ENCODE peak calls at places on chromosomes 16 and 17, in four cellular contexts. E is OCI-LY7, F is transverse colon, Q is prostate gland. K is an unnamed sample.

GRCh38 chr16:177981-178676 is 1.6 kb downstream of the HBA1 start:
- DNase-seq in F (no peak), Q (no peak), E (no peak), K (no peak)

GRCh38 chr16:53518550-53519416 is 15.8 kb upstream of the AKTIP start:
- DNase-seq in Q (no peak), E (peak; percentile 80), F (peak; percentile 71), K (no peak)

GRCh38 chr16:77213542-77214108 is 14.4 kb downstream of the SYCE1L start:
- DNase-seq in F (no peak), Q (no peak), E (no peak), K (peak; percentile 97)

GRCh38 chr16:685967-686366 is 1.8 kb upstream of the JMJD8 start:
- DNase-seq in Q (no peak), E (no peak), F (peak; percentile 64), K (no peak)

GRCh38 chr16:81846105-81846504 is 67.0 kb downstream of the PLCG2 start:
- DNase-seq in F (no peak), E (no peak), Q (no peak), K (peak; percentile 42)

GRCh38 chr17:70563301-70563820 is 394.0 kb downstream of the KCNJ2 start:
- DNase-seq in E (no peak), F (peak; percentile 10), Q (no peak), K (no peak)

GRCh38 chr17:33291248-33292183 is 1.6 kb downstream of the ASIC2 start:
- DNase-seq in E (no peak), F (peak; percentile 16), Q (no peak), K (no peak)

GRCh38 chr17:73262676-73263642 is 1.3 kb upstream of the CPSF4L start:
- DNase-seq in E (no peak), Q (peak; percentile 21), F (no peak), K (no peak)

GRCh38 chr17:76812248-76812647 is 56.0 kb upstream of the MGAT5B start:
- DNase-seq in Q (no peak), F (no peak), E (no peak), K (no peak)

GRCh38 chr16:86089986-86090385 is 191.0 kb downstream of the IRF8 start:
- DNase-seq in F (no peak), Q (no peak), E (peak; percentile 38), K (no peak)

GRCh38 chr17:49511810-49512209 is 16.7 kb downstream of the NGFR start:
- DNase-seq in E (no peak), F (no peak), Q (no peak), K (no peak)

GRCh38 chr17:43702636-43703035 is 40.9 kb upstream of the MEOX1 start:
- DNase-seq in E (peak; percentile 29), Q (no peak), F (no peak), K (no peak)

GRCh38 chr17:19461681-19462080 is 50.6 kb downstream of the RNF112 start:
- DNase-seq in E (no peak), Q (no peak), F (no peak), K (no peak)

GRCh38 chr16:57485916-57486857 is at the start of gene DOK4:
- DNase-seq in E (peak; percentile 69), F (peak; percentile 89), Q (peak; percentile 74), K (no peak)

GRCh38 chr17:32958418-32958817 is 30.5 kb downstream of the TMEM98 start:
- DNase-seq in Q (no peak), F (no peak), E (no peak), K (no peak)

GRCh38 chr16:4489030-4489429 is 12.8 kb downstream of the HMOX2 start:
- DNase-seq in E (no peak), Q (no peak), F (no peak), K (no peak)
- H3K27ac ChIP-seq in E (no peak overlapping the region), Q (no peak overlapping the region), F (no peak overlapping the region), K (no peak overlapping the region)

DNA sequence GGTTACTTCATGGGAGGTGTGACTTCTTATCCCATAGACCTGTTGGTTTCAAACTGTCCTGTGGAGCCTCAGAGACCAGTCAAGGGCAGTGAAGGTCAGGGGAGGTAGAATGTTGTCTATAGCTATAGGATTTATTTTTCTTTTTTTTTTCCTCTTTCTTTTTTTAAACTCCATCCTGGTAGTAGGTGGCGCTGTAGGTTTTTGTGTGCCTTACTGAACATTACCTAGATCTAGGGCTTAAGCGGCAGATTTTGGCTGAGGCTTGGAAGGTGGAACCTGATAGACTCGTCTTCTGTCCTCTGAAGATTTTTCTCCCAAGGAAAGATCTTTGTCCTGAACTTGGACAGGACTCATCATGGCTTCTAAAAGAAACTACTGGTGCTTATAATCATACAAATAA is 8.2 kb upstream of the LASP1NB start:
- DNase-seq in F (no peak), E (peak; percentile 25), Q (no peak), K (no peak)
- TF ChIP-seq CTCF in F (no peak), E (peak; percentile 70), Q (no peak), K (peak; percentile 51)

GRCh38 chr16:89402962-89403361 is 87.4 kb downstream of the ANKRD11 start:
- DNase-seq in F (no peak), Q (no peak), E (peak; percentile 28), K (no peak)
- H3K4me1 ChIP-seq in F (peaks cover 6% of the 10 kb centered on the region), Q (peaks cover 2% of the 10 kb centered on the region), E (peaks cover 26% of the 10 kb centered on the region), K (peaks cover 12% of the 10 kb centered on the region)

GRCh38 chr17:63041722-63042121 is 75.7 kb downstream of the TANC2 start:
- DNase-seq in E (no peak), F (no peak), Q (no peak), K (peak; percentile 55)
- H3K27ac ChIP-seq in E (no peak overlapping the region), F (no peak overlapping the region), Q (no peak overlapping the region), K (peak overlapping the region; percentile 13)

GRCh38 chr16:64983983-64984382 is 137.9 kb downstream of the CDH11 start:
- DNase-seq in Q (no peak), E (peak; percentile 43), F (no peak), K (peak; percentile 37)
- TF ChIP-seq CTCF in Q (no peak), E (peak; percentile 83), F (no peak), K (peak; percentile 63)

DNA sequence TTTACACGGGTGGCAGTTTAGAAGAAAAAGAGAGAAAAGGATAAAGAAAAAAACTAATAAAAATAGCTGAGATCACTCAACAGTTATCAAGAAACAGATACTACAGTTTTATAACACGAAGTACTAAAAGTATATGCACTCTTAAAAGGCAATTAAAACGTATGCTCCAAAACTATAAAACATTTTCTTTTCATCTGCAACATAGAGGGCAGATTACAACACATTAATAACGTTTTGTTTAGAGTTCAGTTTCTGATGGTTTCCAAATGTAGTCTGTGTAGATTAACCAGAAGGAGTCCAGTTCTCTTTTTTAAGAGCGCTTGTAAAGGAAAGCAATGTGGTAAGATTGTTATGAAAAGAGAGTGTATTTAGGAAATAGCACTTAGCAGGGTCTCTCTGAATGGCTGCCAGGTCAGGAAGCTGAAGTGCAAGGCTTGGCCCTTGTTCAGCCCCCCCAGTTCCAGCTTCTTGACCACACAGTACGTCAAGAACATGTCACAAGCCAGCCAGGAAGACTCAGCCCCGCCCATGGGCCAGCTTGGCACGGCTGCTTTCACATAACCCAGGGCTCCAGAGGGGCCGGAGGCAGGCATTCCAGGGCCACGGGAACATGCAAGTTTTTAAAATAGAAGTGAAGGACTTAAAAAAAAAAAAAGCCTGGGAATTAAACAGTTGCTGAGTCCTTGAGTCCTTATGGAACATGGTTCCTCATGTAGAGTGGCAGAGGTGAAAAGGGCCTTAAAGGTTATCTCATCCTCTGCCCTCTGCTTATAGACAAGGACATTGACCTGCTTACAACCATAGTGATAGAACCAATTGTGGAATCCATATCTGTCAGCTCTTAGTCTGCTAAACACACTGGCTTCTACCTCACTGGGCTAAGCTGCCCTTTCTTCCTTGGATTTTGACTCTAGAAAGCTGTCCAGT is 147.4 kb upstream of the TBX2 start:
- DNase-seq in E (no peak), Q (peak; percentile 60), F (peak; percentile 84), K (no peak)
- H3K4me1 ChIP-seq in E (no peaks in the 10 kb centered on the region), Q (peaks cover 4% of the 10 kb centered on the region), F (peaks cover 61% of the 10 kb centered on the region), K (no peaks in the 10 kb centered on the region)

GRCh38 chr17:18020971-18021370 is 18.0 kb downstream of the ATPAF2 start:
- DNase-seq in Q (no peak), F (no peak), E (no peak), K (no peak)

GRCh38 chr17:18018411-18018921 is 20.5 kb downstream of the ATPAF2 start:
- DNase-seq in E (no peak), F (no peak), Q (no peak), K (no peak)

GRCh38 chr17:18015603-18016002 is 23.4 kb downstream of the ATPAF2 start:
- DNase-seq in Q (no peak), F (no peak), E (no peak), K (no peak)

GRCh38 chr17:18016426-18016825 is 22.5 kb downstream of the ATPAF2 start:
- DNase-seq in Q (no peak), F (no peak), E (no peak), K (no peak)

DNA sequence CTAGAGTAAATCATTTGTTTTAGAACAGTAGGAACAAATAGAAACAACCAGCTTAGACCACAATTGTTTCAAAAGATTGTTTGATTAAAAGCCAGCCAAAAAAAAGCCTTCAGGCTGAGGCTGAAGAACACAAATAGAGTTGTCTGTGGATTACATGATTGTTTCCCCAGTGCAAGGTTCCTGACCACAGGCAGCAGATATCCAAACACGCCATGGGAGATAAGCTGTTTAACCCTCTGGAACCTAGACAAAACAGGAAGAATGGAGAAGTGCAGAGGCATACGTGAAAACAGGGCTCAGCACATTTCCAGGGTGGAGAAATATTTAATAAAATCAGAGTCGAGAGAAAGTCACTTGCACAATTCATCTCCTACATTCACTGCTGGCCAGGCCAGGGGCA is 21.0 kb downstream of the ATPAF2 start:
- DNase-seq in Q (no peak), F (no peak), E (no peak), K (no peak)
- H3K27ac ChIP-seq in Q (peak overlapping the region; percentile 12), F (no peak overlapping the region), E (no peak overlapping the region), K (no peak overlapping the region)

GRCh38 chr16:49440156-49441065 is 66.8 kb downstream of the C16orf78 start:
- DNase-seq in E (peak; percentile 71), F (no peak), Q (no peak), K (no peak)
- TF ChIP-seq CTCF in E (peak; percentile 78), F (no peak), Q (no peak), K (no peak)

GRCh38 chr16:17412221-17412620 is 58.5 kb downstream of the XYLT1 start:
- DNase-seq in F (no peak), Q (no peak), E (no peak), K (no peak)

GRCh38 chr16:17413508-17413907 is 57.3 kb downstream of the XYLT1 start:
- DNase-seq in Q (no peak), E (no peak), F (no peak), K (no peak)

GRCh38 chr16:17416461-17417221 is 54.1 kb downstream of the XYLT1 start:
- DNase-seq in E (peak; percentile 92), F (peak; percentile 60), Q (no peak), K (no peak)

GRCh38 chr16:17414916-17415315 is 55.8 kb downstream of the XYLT1 start:
- DNase-seq in F (no peak), E (no peak), Q (no peak), K (no peak)

GRCh38 chr16:17414421-17414820 is 56.3 kb downstream of the XYLT1 start:
- DNase-seq in E (peak; percentile 73), Q (no peak), F (peak; percentile 14), K (no peak)
- H3K4me1 ChIP-seq in E (peaks cover 58% of the 10 kb centered on the region), Q (no peaks in the 10 kb centered on the region), F (no peaks in the 10 kb centered on the region), K (no peaks in the 10 kb centered on the region)

K was measured in foreskin keratinocyte.